ENCODE peak calls at places on chromosomes 6 and 20, in seven cellular contexts. H is HCT116, N is HepG2, M is SK-N-SH, Y is GM12878, B is K562, F is H1. O is an unnamed sample.

GRCh38 chr6:16060039-16060438 is 68.8 kb upstream of the MYLIP start:
- DNase-seq in H (no peak), N (no peak), M (no peak), Y (no peak), B (no peak), F (no peak), O (no peak)

GRCh38 chr6:1778693-1779235 is 169.0 kb downstream of the FOXC1 start:
- DNase-seq in H (no peak), N (no peak), M (no peak), Y (no peak), B (no peak), F (no peak), O (no peak)

GRCh38 chr6:156250593-156250992 is 526.6 kb upstream of the ARID1B start:
- DNase-seq in H (no peak), N (no peak), M (no peak), Y (no peak), B (no peak), F (no peak), O (no peak)

GRCh38 chr6:24004062-24004461 is 122.0 kb upstream of the NRSN1 start:
- DNase-seq in H (no peak), N (no peak), M (no peak), Y (no peak), B (no peak), F (no peak), O (no peak)

GRCh38 chr6:35082046-35082732 is 59.0 kb downstream of the TCP11 start:
- DNase-seq in H (no peak), N (no peak), M (no peak), Y (no peak), B (no peak), F (no peak), O (no peak)

GRCh38 chr20:46695888-46696287 is 6.6 kb upstream of the TP53RK start:
- DNase-seq in H (no peak), N (no peak), M (no peak), Y (no peak), B (no peak), F (no peak), O (no peak)

GRCh38 chr20:62891111-62891510 is 29.5 kb upstream of the TCFL5 start:
- DNase-seq in H (no peak), N (no peak), M (no peak), Y (no peak), B (no peak), F (no peak), O (no peak)

GRCh38 chr6:123803862-123804681 is at the start of gene NKAIN2:
- DNase-seq in H (no peak), N (no peak), M (no peak), Y (no peak), B (no peak), F (no peak), O (no peak)

GRCh38 chr6:69416739-69417138 is 380.1 kb downstream of the LMBRD1 start:
- DNase-seq in H (no peak), N (no peak), M (no peak), Y (no peak), B (no peak), F (no peak), O (no peak)

GRCh38 chr6:27591660-27592059 is 118.8 kb upstream of the ZNF184 start:
- DNase-seq in H (no peak), N (peak; percentile 72), M (no peak), Y (no peak), B (peak; percentile 54), F (no peak), O (no peak)

GRCh38 chr6:21808551-21809181 is 215.1 kb downstream of the SOX4 start:
- DNase-seq in H (no peak), N (no peak), M (no peak), Y (no peak), B (no peak), F (no peak), O (no peak)

GRCh38 chr20:37543828-37544227 is 16.2 kb upstream of the BLCAP start:
- DNase-seq in H (no peak), N (peak; percentile 70), M (peak; percentile 52), Y (no peak), B (no peak), F (no peak), O (peak; percentile 59)

GRCh38 chr6:42140756-42141602 is 1.4 kb downstream of the C6orf132 start:
- DNase-seq in H (no peak), N (no peak), M (peak; percentile 84), Y (no peak), B (no peak), F (no peak), O (peak; percentile 24)

GRCh38 chr6:99241905-99242534 is 107.5 kb downstream of the FAXC start:
- DNase-seq in H (peak; percentile 38), N (peak; percentile 1), M (peak; percentile 19), Y (no peak), B (peak; percentile 14), F (no peak), O (peak; percentile 72)

GRCh38 chr6:116191881-116192280 is 62.0 kb downstream of the TSPYL4 start:
- DNase-seq in H (no peak), N (no peak), M (no peak), Y (no peak), B (no peak), F (no peak), O (no peak)

GRCh38 chr6:156822747-156823206 is 45.6 kb downstream of the ARID1B start:
- DNase-seq in H (no peak), N (no peak), M (peak; percentile 39), Y (no peak), B (no peak), F (no peak), O (no peak)

GRCh38 chr20:20548527-20549266 is 163.7 kb downstream of the RALGAPA2 start:
- DNase-seq in H (no peak), N (peak; percentile 85), M (no peak), Y (no peak), B (no peak), F (no peak), O (no peak)
- TF ChIP-seq JUND in H (no peak), N (peak; percentile 35), M (no peak), Y (no peak), B (no peak), F (no peak), O (peak; percentile 80)

GRCh38 chr20:3239026-3239866 is at the start of gene SLC4A11:
- DNase-seq in H (peak; percentile 54), N (peak; percentile 56), M (peak; percentile 90), Y (no peak), B (peak; percentile 74), F (peak; percentile 67), O (peak; percentile 89)

GRCh38 chr20:3237958-3238615 is 903 bp downstream of the SLC4A11 start:
- DNase-seq in H (no peak), N (no peak), M (peak; percentile 57), Y (no peak), B (no peak), F (no peak), O (no peak)

GRCh38 chr20:3237011-3237957 is 1.7 kb downstream of the SLC4A11 start:
- DNase-seq in H (no peak), N (no peak), M (no peak), Y (no peak), B (no peak), F (no peak), O (no peak)

GRCh38 chr20:3239867-3240775 is 1.1 kb upstream of the SLC4A11 start:
- DNase-seq in H (no peak), N (no peak), M (no peak), Y (no peak), B (peak; percentile 31), F (no peak), O (no peak)

GRCh38 chr20:3238616-3239025 is 369 bp downstream of the SLC4A11 start:
- DNase-seq in H (no peak), N (no peak), M (no peak), Y (no peak), B (peak; percentile 63), F (no peak), O (peak; percentile 82)
- TF ChIP-seq JUND in H (no peak), N (no peak), M (no peak), Y (no peak), B (no peak), F (no peak), O (no peak)

DNA sequence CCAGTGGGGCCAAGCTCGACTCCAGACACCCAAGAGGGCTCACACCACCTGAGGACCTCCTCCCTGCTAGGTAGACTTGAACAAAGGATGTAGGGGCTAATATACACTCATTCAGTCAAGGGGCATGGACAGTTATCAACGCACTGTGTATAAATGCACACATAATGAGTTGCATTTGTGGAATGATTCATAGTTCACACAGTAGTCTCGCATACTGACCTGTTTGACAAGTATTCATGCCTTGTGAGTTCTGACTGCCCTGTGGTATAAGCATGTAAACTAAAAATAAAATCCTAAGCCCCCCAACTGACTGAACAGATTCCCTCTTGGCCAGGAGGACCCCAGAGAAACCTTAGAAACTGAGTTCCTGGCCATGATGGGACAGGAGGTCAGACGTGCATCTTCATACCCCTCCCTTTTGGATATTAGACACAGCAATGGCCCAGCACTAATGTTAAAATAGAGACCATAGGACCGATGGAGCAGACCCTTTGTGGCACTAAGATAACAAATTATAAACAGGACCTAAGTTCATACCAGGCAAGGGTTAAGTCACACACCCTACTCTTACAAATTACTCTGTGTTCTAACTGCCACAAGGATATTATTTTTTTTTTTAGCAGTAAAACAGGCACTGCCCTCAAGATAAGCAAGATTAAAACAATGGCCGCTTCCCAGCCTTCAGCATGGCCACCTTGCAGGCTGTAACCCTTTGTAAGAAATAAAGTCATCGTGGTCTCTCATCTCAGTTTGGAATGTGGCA is 124.4 kb downstream of the TTLL2 start:
- DNase-seq in H (no peak), N (no peak), M (no peak), Y (no peak), B (no peak), F (no peak), O (no peak)
- TF ChIP-seq JUND in H (no peak), N (no peak), M (no peak), Y (no peak), B (no peak), F (no peak), O (no peak)

GRCh38 chr6:113434641-113435040 is 422.5 kb upstream of the MARCKS start:
- DNase-seq in H (no peak), N (no peak), M (no peak), Y (no peak), B (no peak), F (no peak), O (no peak)

GRCh38 chr6:113428702-113429101 is 428.4 kb upstream of the MARCKS start:
- DNase-seq in H (no peak), N (no peak), M (no peak), Y (no peak), B (no peak), F (no peak), O (no peak)

GRCh38 chr6:113432729-113433505 is 424.2 kb upstream of the MARCKS start:
- DNase-seq in H (no peak), N (no peak), M (no peak), Y (no peak), B (no peak), F (no peak), O (peak; percentile 26)

GRCh38 chr6:113437571-113437970 is 419.6 kb upstream of the MARCKS start:
- DNase-seq in H (no peak), N (no peak), M (no peak), Y (no peak), B (no peak), F (no peak), O (no peak)

DNA sequence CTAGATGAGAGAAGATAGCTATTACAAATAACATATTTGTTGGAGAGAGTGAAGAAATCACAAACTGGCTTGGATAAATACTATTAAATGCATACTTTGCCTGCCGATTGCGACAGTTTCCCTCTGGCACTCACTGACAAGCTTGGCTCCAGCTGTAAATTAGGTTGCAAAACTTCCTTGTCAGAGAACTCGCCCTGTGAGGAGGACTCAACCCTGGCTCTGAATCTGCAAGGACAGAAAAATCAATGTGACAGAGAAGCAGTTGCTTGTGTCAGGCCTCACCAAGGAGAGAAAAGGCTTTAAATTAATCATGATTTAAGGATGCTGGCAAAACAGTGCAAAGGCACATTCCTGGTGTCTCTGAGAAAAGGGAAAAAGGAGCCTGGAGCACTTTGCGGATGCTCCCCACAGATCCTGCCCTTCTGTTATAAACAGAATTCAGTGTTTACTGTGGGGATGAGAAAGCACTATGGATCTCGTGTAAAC is 423.6 kb upstream of the MARCKS start:
- DNase-seq in H (no peak), N (peak; percentile 34), M (no peak), Y (no peak), B (no peak), F (no peak), O (peak; percentile 97)
- TF ChIP-seq JUND in H (no peak), N (no peak), M (no peak), Y (no peak), B (no peak), F (no peak), O (peak; percentile 92)